ENCODE peak calls at places on chromosomes 4 and X, in four cellular contexts. M is lower lobe of right lung, V is hepatocyte, X is transverse colon. P is an unnamed sample.

GRCh38 chr4:153731239-153731638 is 28.6 kb downstream of the RNF175 start:
- DNase-seq in M (no peak), V (peak; percentile 9), X (no peak), P (no peak)

GRCh38 chr4:154582723-154583122 is 7.8 kb downstream of the FGA start:
- DNase-seq in M (no peak), V (no peak), X (no peak), P (no peak)

GRCh38 chr4:123415977-123416376 is 19.4 kb downstream of the SPRY1 start:
- DNase-seq in M (no peak), V (no peak), X (no peak), P (no peak)

GRCh38 chr4:81826336-81826735 is 354.6 kb upstream of the RASGEF1B start:
- DNase-seq in M (no peak), V (no peak), X (no peak), P (no peak)

GRCh38 chr4:138972956-138973819 is 42.4 kb upstream of the NOCT start:
- DNase-seq in M (no peak), V (no peak), X (no peak), P (no peak)

GRCh38 chrX:132748268-132748667 is 210.2 kb downstream of the HS6ST2 start:
- DNase-seq in M (no peak), V (no peak), X (no peak), P (no peak)

GRCh38 chr4:8155048-8155447 is 3.6 kb downstream of the ABLIM2 start:
- DNase-seq in M (no peak), V (no peak), X (no peak), P (no peak)

GRCh38 chr4:52069566-52069965 is 18.5 kb downstream of the SPATA18 start:
- DNase-seq in M (no peak), V (no peak), X (no peak), P (no peak)

GRCh38 chrX:143476751-143477150 is 40.5 kb downstream of the SPANXN3 start:
- DNase-seq in M (no peak), V (no peak), X (no peak), P (no peak)

GRCh38 chr4:76787898-76788297 is 110.0 kb downstream of the SOWAHB start:
- DNase-seq in M (no peak), V (no peak), X (no peak), P (no peak)
- TF ChIP-seq CTCF in M (no peak), V (no peak), X (no peak), P (no peak)

GRCh38 chrX:29090811-29091210 is 503.6 kb downstream of the IL1RAPL1 start:
- DNase-seq in M (no peak), V (peak; percentile 16), X (no peak), P (no peak)
- TF ChIP-seq CTCF in M (no peak), V (peak; percentile 50), X (peak; percentile 4), P (no peak)

GRCh38 chr4:98663226-98664006 is 5.0 kb upstream of the TSPAN5 start:
- DNase-seq in M (no peak), V (no peak), X (peak; percentile 21), P (no peak)

GRCh38 chr4:98662055-98662453 is 3.6 kb upstream of the TSPAN5 start:
- DNase-seq in M (no peak), V (no peak), X (no peak), P (no peak)

GRCh38 chr4:98661356-98662054 is 3.1 kb upstream of the TSPAN5 start:
- DNase-seq in M (no peak), V (peak; percentile 55), X (no peak), P (no peak)

GRCh38 chr4:98662619-98663225 is 4.3 kb upstream of the TSPAN5 start:
- DNase-seq in M (no peak), V (no peak), X (no peak), P (no peak)

DNA sequence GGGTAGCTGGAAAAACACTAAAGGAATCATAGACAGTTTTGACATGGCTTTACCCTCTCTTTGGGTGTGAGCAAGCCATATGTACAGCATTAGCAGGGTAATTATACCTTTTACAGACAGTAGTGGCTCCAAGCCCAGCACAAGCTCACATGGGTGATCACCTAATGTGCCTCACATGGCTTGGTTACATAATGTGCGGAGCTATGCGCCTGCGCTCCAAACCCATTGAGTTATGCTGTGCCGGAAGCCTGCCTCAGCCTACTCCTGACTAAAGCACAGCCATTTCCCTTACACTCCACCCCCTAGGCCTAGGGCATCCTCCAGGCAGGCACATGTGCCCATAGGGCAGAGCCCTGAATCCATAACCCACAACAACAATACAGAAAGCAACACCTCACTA is 6.5 kb upstream of the TSPAN5 start:
- DNase-seq in M (no peak), V (no peak), X (no peak), P (no peak)
- TF ChIP-seq CTCF in M (no peak), V (no peak), X (no peak), P (no peak)

GRCh38 chr4:166662266-166662843 is 571.9 kb downstream of the SPOCK3 start:
- DNase-seq in M (no peak), V (no peak), X (no peak), P (no peak)
- TF ChIP-seq CTCF in M (no peak), V (no peak), X (no peak), P (no peak)

GRCh38 chr4:77745792-77746191 is 73.4 kb downstream of the CNOT6L start:
- DNase-seq in M (no peak), V (no peak), X (no peak), P (no peak)

GRCh38 chr4:77742054-77742453 is 77.1 kb downstream of the CNOT6L start:
- DNase-seq in M (no peak), V (no peak), X (no peak), P (no peak)

GRCh38 chr4:77734928-77735327 is 84.2 kb downstream of the CNOT6L start:
- DNase-seq in M (no peak), V (peak; percentile 66), X (peak; percentile 10), P (no peak)

DNA sequence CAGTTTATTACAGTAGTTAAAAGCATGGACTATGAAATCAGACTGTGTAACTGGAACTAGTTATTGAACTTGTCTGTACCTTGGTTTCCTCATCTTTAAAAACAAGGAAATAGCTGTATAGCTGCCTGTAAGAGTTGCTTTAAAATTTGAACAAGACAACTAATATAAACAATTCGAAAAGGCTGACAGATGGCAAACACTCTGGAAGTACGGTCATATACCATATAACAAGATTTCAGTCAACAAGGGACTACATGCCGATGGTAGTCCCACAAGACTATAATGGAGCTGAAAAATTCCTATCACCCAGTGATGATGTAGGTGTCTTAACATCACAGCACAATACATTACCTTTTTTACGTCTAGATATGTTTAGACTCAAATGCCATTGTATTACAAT is 78.7 kb downstream of the CNOT6L start:
- DNase-seq in M (no peak), V (no peak), X (no peak), P (no peak)
- TF ChIP-seq CTCF in M (no peak), V (no peak), X (no peak), P (no peak)

GRCh38 chr4:94000559-94000958 is 172.0 kb downstream of the ATOH1 start:
- DNase-seq in M (no peak), V (no peak), X (no peak), P (no peak)
- TF ChIP-seq CTCF in M (no peak), V (no peak), X (no peak), P (no peak)

GRCh38 chr4:168866635-168867034 is 143.4 kb downstream of the CBR4 start:
- DNase-seq in M (no peak), V (no peak), X (no peak), P (no peak)

GRCh38 chr4:168867128-168867527 is 142.9 kb downstream of the CBR4 start:
- DNase-seq in M (no peak), V (no peak), X (no peak), P (no peak)

GRCh38 chr4:168863719-168864632 is 146.1 kb downstream of the CBR4 start:
- DNase-seq in M (no peak), V (no peak), X (no peak), P (no peak)

GRCh38 chr4:168865854-168866253 is 144.2 kb downstream of the CBR4 start:
- DNase-seq in M (no peak), V (no peak), X (no peak), P (no peak)

GRCh38 chr4:168864831-168865541 is 145.1 kb downstream of the CBR4 start:
- DNase-seq in M (no peak), V (no peak), X (no peak), P (no peak)
- TF ChIP-seq CTCF in M (peak; percentile 27), V (peak; percentile 21), X (no peak), P (no peak)

GRCh38 chrX:12497832-12498591 is 293.2 kb upstream of the PRPS2 start:
- DNase-seq in M (no peak), V (peak; percentile 19), X (no peak), P (no peak)
- TF ChIP-seq CTCF in M (peak; percentile 8), V (peak; percentile 20), X (no peak), P (no peak)

GRCh38 chr4:5979981-5980380 is 38.2 kb downstream of the C4orf50 start:
- DNase-seq in M (no peak), V (no peak), X (no peak), P (no peak)
- TF ChIP-seq CTCF in M (peak; percentile 60), V (peak; percentile 34), X (peak; percentile 9), P (no peak)

P was measured in mucosa of descending colon.